ENCODE peak calls at places on chromosomes 12 and 14, in ten cellular contexts. Q, B, H, X, U, K, D, V, S and N are unnamed samples.
A peak's percentile ranks its signal among the peaks of the same experiment; 100 is the strongest.

GRCh38 chr12:104599985-104600712 is 143.4 kb downstream of the CHST11 start:
- DNase-seq in H (no peak), Q (no peak), B (no peak), S (no peak), D (no peak), U (no peak), K (no peak), X (no peak), V (peak; percentile 73), N (no peak)

GRCh38 chr12:92539966-92540791 is 162.6 kb upstream of the PLEKHG7 start:
- DNase-seq in S (no peak), K (no peak), D (peak; percentile 75), U (no peak), V (no peak), Q (no peak), H (no peak), B (peak; percentile 41), X (peak; percentile 15), N (no peak)

GRCh38 chr12:127386723-127387122 is 880.2 kb upstream of the TMEM132C start:
- DNase-seq in B (no peak), D (no peak), S (no peak), H (no peak), U (no peak), V (no peak), Q (no peak), X (no peak), K (no peak), N (no peak)

GRCh38 chr12:8609061-8609570 is 3.5 kb downstream of the AICDA start:
- DNase-seq in X (no peak), H (peak; percentile 35), B (peak; percentile 66), U (peak; percentile 28), D (no peak), V (no peak), Q (no peak), S (peak; percentile 59), K (no peak), N (no peak)

GRCh38 chr12:76636141-76636692 is 76.6 kb upstream of the OSBPL8 start:
- DNase-seq in H (no peak), D (no peak), U (no peak), B (peak; percentile 30), V (peak; percentile 21), K (no peak), Q (no peak), X (no peak), S (no peak), N (no peak)

GRCh38 chr14:51395361-51395849 is 155.4 kb downstream of the TMX1 start:
- DNase-seq in B (peak; percentile 26), S (peak; percentile 72), X (peak; percentile 7), H (no peak), D (no peak), K (peak; percentile 89), Q (peak; percentile 25), U (no peak), V (no peak), N (peak; percentile 59)

GRCh38 chr12:56941299-56942017 is 7.2 kb upstream of the SDR9C7 start:
- DNase-seq in K (peak; percentile 89), B (no peak), S (no peak), V (peak; percentile 55), H (peak; percentile 19), D (no peak), X (no peak), Q (no peak), U (peak; percentile 94), N (no peak)

GRCh38 chr12:50986961-50987737 is 34.8 kb downstream of the HIGD1C start:
- DNase-seq in V (peak; percentile 27), S (peak; percentile 44), K (no peak), D (no peak), B (peak; percentile 83), Q (peak; percentile 63), X (no peak), U (peak; percentile 46), H (peak; percentile 15), N (peak; percentile 36)

GRCh38 chr14:31388687-31389413 is 31.5 kb downstream of the HEATR5A start:
- DNase-seq in V (no peak), Q (no peak), B (no peak), U (no peak), S (no peak), D (no peak), H (no peak), X (no peak), K (no peak), N (no peak)

GRCh38 chr12:98355322-98355721 is 160.1 kb upstream of the TMPO start:
- DNase-seq in S (no peak), Q (no peak), V (no peak), X (no peak), D (no peak), H (no peak), K (no peak), U (no peak), B (no peak), N (no peak)

GRCh38 chr14:103806805-103807204 is 40.6 kb downstream of the PPP1R13B start:
- DNase-seq in S (no peak), K (no peak), U (no peak), B (no peak), D (no peak), X (no peak), Q (no peak), V (no peak), H (no peak), N (no peak)

GRCh38 chr12:47652491-47653234 is 53.2 kb downstream of the RPAP3 start:
- DNase-seq in V (no peak), K (no peak), S (no peak), X (no peak), Q (no peak), U (peak; percentile 92), D (no peak), H (no peak), B (peak; percentile 15), N (no peak)

GRCh38 chr12:47650469-47650868 is 55.4 kb downstream of the RPAP3 start:
- DNase-seq in H (no peak), D (no peak), S (no peak), B (no peak), X (no peak), K (no peak), V (no peak), Q (no peak), U (no peak), N (no peak)

GRCh38 chr12:47648056-47648579 is 57.7 kb downstream of the RPAP3 start:
- DNase-seq in B (no peak), K (no peak), H (no peak), S (no peak), X (no peak), D (no peak), U (no peak), V (no peak), Q (no peak), N (no peak)

GRCh38 chr12:47651368-47652254 is 54.2 kb downstream of the RPAP3 start:
- DNase-seq in X (no peak), K (no peak), H (peak; percentile 3), V (no peak), U (peak; percentile 64), S (peak; percentile 54), D (peak; percentile 82), B (peak; percentile 73), Q (peak; percentile 46), N (peak; percentile 48)

GRCh38 chr12:47649381-47649780 is 56.4 kb downstream of the RPAP3 start:
- DNase-seq in K (no peak), D (no peak), V (no peak), U (no peak), B (no peak), S (no peak), Q (no peak), H (no peak), X (no peak), N (no peak)
- TF ChIP-seq CTCF in K (no peak), D (no peak), V (no peak), U (no peak), B (no peak), S (no peak), Q (no peak), H (no peak), X (no peak), N (no peak)

GRCh38 chr14:77270361-77271112 is 469 bp downstream of the NGB start:
- DNase-seq in X (peak; percentile 81), D (peak; percentile 58), H (no peak), U (no peak), B (peak; percentile 51), V (no peak), Q (no peak), S (peak; percentile 76), K (no peak), N (no peak)
- TF ChIP-seq POLR2AphosphoS5 in X (no peak), D (no peak), H (no peak), U (no peak), B (no peak), V (no peak), Q (no peak), S (no peak), K (no peak), N (no peak)

GRCh38 chr14:35333347-35333730 is 41.2 kb downstream of the PSMA6 start:
- DNase-seq in X (no peak), U (no peak), B (peak; percentile 20), D (no peak), V (peak; percentile 1), K (no peak), H (no peak), Q (no peak), S (peak; percentile 18), N (no peak)
- H3K27ac ChIP-seq in X (peak overlapping the region; percentile 82), U (no peak overlapping the region), B (peak overlapping the region; percentile 84), D (peak overlapping the region; percentile 95), V (no peak overlapping the region), K (peak overlapping the region; percentile 91), H (peak overlapping the region; percentile 18), Q (peak overlapping the region; percentile 92), S (no peak overlapping the region), N (peak overlapping the region; percentile 87)

GRCh38 chr12:95963104-95963503 is 20.0 kb downstream of the AMDHD1 start:
- DNase-seq in K (no peak), D (no peak), V (no peak), B (peak; percentile 38), U (no peak), X (no peak), S (no peak), H (peak; percentile 18), Q (no peak), N (no peak)

GRCh38 chr12:95956557-95957145 is 13.5 kb downstream of the AMDHD1 start:
- DNase-seq in X (peak; percentile 81), V (no peak), B (peak; percentile 29), D (no peak), H (no peak), U (no peak), Q (no peak), K (no peak), S (no peak), N (no peak)

GRCh38 chr12:95955549-95956159 is 12.5 kb downstream of the AMDHD1 start:
- DNase-seq in Q (no peak), D (no peak), K (no peak), U (peak; percentile 45), V (no peak), S (no peak), H (no peak), X (no peak), B (peak; percentile 23), N (no peak)

GRCh38 chr12:95960241-95960640 is 17.1 kb downstream of the AMDHD1 start:
- DNase-seq in H (no peak), S (no peak), V (no peak), B (no peak), D (no peak), Q (no peak), K (no peak), X (no peak), U (no peak), N (no peak)

DNA sequence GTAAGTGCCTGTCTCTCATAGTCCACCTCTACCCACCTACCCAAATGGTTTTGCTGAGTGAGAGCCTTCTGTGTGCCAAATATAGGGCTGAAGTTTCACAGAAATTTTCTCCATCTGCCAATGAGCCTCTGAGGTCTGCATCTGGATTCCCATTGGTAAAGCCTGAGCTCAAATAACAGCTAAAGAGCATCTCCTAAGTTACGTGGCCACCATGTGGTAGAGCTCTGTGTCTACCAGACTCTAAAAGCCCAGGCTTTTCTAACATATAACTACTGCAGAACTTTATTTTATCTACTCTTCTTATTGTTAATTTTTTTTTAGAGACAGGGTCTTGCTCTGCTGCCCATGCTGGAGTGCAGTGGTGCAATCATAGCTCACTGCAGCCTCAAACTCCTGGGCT is 16.0 kb downstream of the AMDHD1 start:
- DNase-seq in X (no peak), S (peak; percentile 53), V (no peak), D (no peak), B (peak; percentile 63), K (no peak), Q (no peak), U (peak; percentile 59), H (peak; percentile 29), N (no peak)
- TF ChIP-seq CTCF in X (no peak), S (peak; percentile 39), V (no peak), D (no peak), B (peak; percentile 66), K (no peak), Q (no peak), U (peak; percentile 54), H (peak; percentile 36), N (no peak)